ENCODE peak calls at places on chromosomes 13 and 19, in five cellular contexts. E is anterior cingulate cortex; M is T-helper 2 cell; Q is stimulated activated CD4-positive, alpha-beta T cell treated with anti-CD3 and anti-CD28 coated beads, TNF-alpha, amount 100 ng/mL, for 1 hour; D is activated CD4-positive, alpha-beta T cell treated with anti-CD3 and anti-CD28 coated beads, Interleukin-2, amount 50 U/mL, for 1 hour. Y is an unnamed sample.

GRCh38 chr19:46466536-46467199 is 4.7 kb downstream of the PNMA8A start:
- DNase-seq in E (peak), M (no peak), Q (no peak), D (no peak), Y (no peak)

GRCh38 chr19:42255766-42256750 is 1.1 kb upstream of the ERF start:
- DNase-seq in E (peak), M (no peak), Q (no peak), D (no peak), Y (peak)

GRCh38 chr19:33316521-33317284 is 14.4 kb upstream of the CEBPA start:
- DNase-seq in E (no peak), M (no peak), Q (no peak), D (no peak), Y (no peak)

GRCh38 chr19:53982611-53983010 is 8.8 kb upstream of the CACNG6 start:
- DNase-seq in E (no peak), M (no peak), Q (no peak), D (no peak), Y (no peak)

GRCh38 chr13:46648166-46648607 is 95.2 kb downstream of the LRCH1 start:
- DNase-seq in E (no peak), M (no peak), Q (no peak), D (no peak), Y (no peak)

GRCh38 chr13:75959861-75960481 is 323.8 kb downstream of the LMO7 start:
- DNase-seq in E (no peak), M (no peak), Q (no peak), D (no peak), Y (no peak)

GRCh38 chr13:44801990-44802389 is 187.3 kb downstream of the NUFIP1 start:
- DNase-seq in E (no peak), M (no peak), Q (no peak), D (no peak), Y (no peak)

GRCh38 chr13:37375071-37375470 is 223.5 kb downstream of the POSTN start:
- DNase-seq in E (no peak), M (no peak), Q (no peak), D (no peak), Y (no peak)

GRCh38 chr13:80340643-80341097 is 256 bp downstream of the SPRY2 start:
- DNase-seq in E (no peak), M (peak), Q (no peak), D (no peak), Y (peak)

GRCh38 chr19:33676999-33677665 is 55.4 kb downstream of the CHST8 start:
- DNase-seq in E (no peak), M (no peak), Q (no peak), D (no peak), Y (no peak)